ENCODE peak calls at places on chromosomes 12 and 14, in seven cellular contexts. J, W, D, E, M, C and P are unnamed samples.

GRCh38 chr14:44898547-44898946 is 63.2 kb downstream of the KLHL28 start:
- DNase-seq in J (no peak), C (no peak), W (peak; percentile 54), E (peak; percentile 65), D (no peak), M (no peak), P (no peak)

GRCh38 chr14:102507026-102507860 is 2.3 kb downstream of the ANKRD9 start:
- DNase-seq in E (no peak), M (no peak), D (no peak), W (no peak), C (no peak), J (no peak), P (no peak)

GRCh38 chr14:72783741-72784140 is 110.2 kb downstream of the DPF3 start:
- DNase-seq in D (no peak), C (no peak), J (no peak), M (no peak), W (no peak), E (no peak), P (no peak)

GRCh38 chr12:7162691-7163114 is 26.8 kb upstream of the PEX5 start:
- DNase-seq in W (no peak), J (no peak), D (no peak), M (no peak), C (peak; percentile 76), E (peak; percentile 54), P (no peak)

GRCh38 chr12:50686406-50686805 is 77.5 kb upstream of the ATF1 start:
- DNase-seq in C (no peak), W (no peak), J (no peak), E (no peak), D (no peak), M (no peak), P (no peak)

GRCh38 chr14:33767721-33768457 is 183.0 kb downstream of the EGLN3 start:
- DNase-seq in M (no peak), J (no peak), D (no peak), E (peak; percentile 44), C (no peak), W (no peak), P (no peak)

GRCh38 chr12:10163084-10163483 is 8.8 kb downstream of the OLR1 start:
- DNase-seq in M (no peak), J (no peak), W (no peak), D (no peak), C (no peak), E (no peak), P (no peak)

GRCh38 chr12:97716356-97716755 is 253.8 kb downstream of the RMST start:
- DNase-seq in M (no peak), J (no peak), D (no peak), E (no peak), C (no peak), W (peak; percentile 8), P (no peak)

GRCh38 chr14:76781648-76782051 is 20.4 kb downstream of the VASH1 start:
- DNase-seq in D (no peak), W (no peak), M (no peak), J (no peak), E (no peak), C (no peak), P (no peak)

GRCh38 chr12:132494294-132495164 is 4.6 kb downstream of the FBRSL1 start:
- DNase-seq in J (no peak), M (no peak), C (no peak), E (no peak), D (no peak), W (no peak), P (no peak)

GRCh38 chr12:50196537-50196936 is 29.4 kb upstream of the CERS5 start:
- DNase-seq in D (no peak), J (no peak), C (no peak), E (no peak), W (no peak), M (no peak), P (no peak)

GRCh38 chr12:102093319-102093718 is 26.6 kb downstream of the NUP37 start:
- DNase-seq in C (no peak), M (no peak), W (peak; percentile 63), D (no peak), E (peak; percentile 53), J (no peak), P (no peak)
- H3K27me3 ChIP-seq in C (no peaks in the 10 kb centered on the region), M (no peaks in the 10 kb centered on the region), W (no peaks in the 10 kb centered on the region), D (no peaks in the 10 kb centered on the region), E (no peaks in the 10 kb centered on the region), J (no peaks in the 10 kb centered on the region), P (no peaks in the 10 kb centered on the region)

GRCh38 chr14:61567838-61568571 is 127.3 kb upstream of the HIF1A start:
- DNase-seq in W (no peak), D (peak; percentile 59), E (no peak), J (no peak), C (no peak), M (no peak), P (no peak)

GRCh38 chr14:61569783-61570182 is 125.5 kb upstream of the HIF1A start:
- DNase-seq in C (no peak), M (no peak), D (peak; percentile 66), W (peak; percentile 92), J (peak; percentile 56), E (peak; percentile 95), P (peak; percentile 70)

GRCh38 chr14:61570188-61570960 is 124.9 kb upstream of the HIF1A start:
- DNase-seq in W (no peak), C (no peak), E (peak; percentile 38), M (no peak), J (no peak), D (peak; percentile 69), P (no peak)

GRCh38 chr14:61568572-61569011 is 126.7 kb upstream of the HIF1A start:
- DNase-seq in W (no peak), E (no peak), M (peak; percentile 52), C (peak; percentile 80), D (peak; percentile 67), J (peak; percentile 44), P (no peak)

DNA sequence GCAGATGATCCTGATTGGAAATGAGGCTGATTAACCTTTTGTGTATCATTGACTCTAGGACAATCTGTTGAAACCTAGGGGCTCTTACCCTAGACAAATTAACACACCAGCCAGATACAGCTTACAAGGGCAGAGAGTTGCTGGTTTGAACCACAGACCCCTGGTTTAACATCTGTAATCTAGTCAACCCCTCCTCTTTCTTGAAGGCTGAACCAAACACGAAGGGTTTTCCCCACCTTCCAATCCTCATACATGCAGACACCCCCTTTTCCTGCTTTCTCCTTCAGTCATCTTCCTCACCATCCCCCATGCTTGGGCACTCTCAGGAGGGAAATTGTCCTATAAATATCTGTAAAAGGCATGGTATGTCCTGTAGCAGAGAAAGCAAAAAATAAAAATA is 126.0 kb upstream of the HIF1A start:
- DNase-seq in W (no peak), M (no peak), C (no peak), E (no peak), D (no peak), J (no peak), P (no peak)
- H3K4me3 ChIP-seq in W (no peak overlapping the region), M (no peak overlapping the region), C (no peak overlapping the region), E (peak overlapping the region; percentile 13), D (peak overlapping the region; percentile 51), J (no peak overlapping the region), P (no peak overlapping the region)

GRCh38 chr14:104800600-104801283 is at the start of gene ZBTB42:
- DNase-seq in W (peak; percentile 39), E (peak; percentile 70), J (peak; percentile 64), C (peak; percentile 93), D (peak; percentile 78), M (no peak), P (peak; percentile 89)
- H3K27me3 ChIP-seq in W (no peaks in the 10 kb centered on the region), E (no peaks in the 10 kb centered on the region), J (no peaks in the 10 kb centered on the region), C (no peaks in the 10 kb centered on the region), D (no peaks in the 10 kb centered on the region), M (peaks cover 3% of the 10 kb centered on the region), P (no peaks in the 10 kb centered on the region)

GRCh38 chr14:69543341-69544249 is 31.1 kb downstream of the CCDC177 start:
- DNase-seq in E (peak; percentile 86), C (no peak), W (peak; percentile 96), D (peak; percentile 23), M (no peak), J (peak; percentile 32), P (no peak)

GRCh38 chr14:69553221-69553620 is 21.4 kb downstream of the CCDC177 start:
- DNase-seq in M (no peak), J (no peak), E (peak; percentile 75), C (no peak), D (no peak), W (peak; percentile 85), P (no peak)

GRCh38 chr14:69548566-69548965 is 26.1 kb downstream of the CCDC177 start:
- DNase-seq in W (no peak), J (no peak), C (no peak), E (no peak), D (no peak), M (no peak), P (no peak)

GRCh38 chr14:69542311-69542710 is 32.4 kb downstream of the CCDC177 start:
- DNase-seq in C (no peak), M (no peak), W (no peak), J (no peak), E (no peak), D (no peak), P (no peak)

GRCh38 chr14:69547701-69548348 is 26.8 kb downstream of the CCDC177 start:
- DNase-seq in C (no peak), W (no peak), M (no peak), D (no peak), E (peak; percentile 33), J (no peak), P (no peak)
- H3K4me3 ChIP-seq in C (no peak overlapping the region), W (no peak overlapping the region), M (no peak overlapping the region), D (no peak overlapping the region), E (no peak overlapping the region), J (no peak overlapping the region), P (no peak overlapping the region)

GRCh38 chr14:94465042-94465441 is 11.0 kb downstream of the SERPINA9 start:
- DNase-seq in M (no peak), J (no peak), W (no peak), D (no peak), E (no peak), C (no peak), P (no peak)
- H3K27me3 ChIP-seq in M (no peaks in the 10 kb centered on the region), J (no peaks in the 10 kb centered on the region), W (no peaks in the 10 kb centered on the region), D (no peaks in the 10 kb centered on the region), E (peaks cover 3% of the 10 kb centered on the region), C (no peaks in the 10 kb centered on the region), P (no peaks in the 10 kb centered on the region)